ENCODE peak calls at places on chromosomes 2 and 18, in seven cellular contexts. One of them, this sample, is unnamed.

GRCh38 chr2:52260904-52261303 is 1229.0 kb upstream of the NRXN1 start:
- DNase-seq in GM04504: no peak
- DNase-seq in hippocampal formation: no peak
- DNase-seq in AG09309: no peak
- DNase-seq in activated CD8-positive, alpha-beta memory T cell treated with anti-CD3 and anti-CD28 coated beads for 1 hour: no peak
- DNase-seq in choroid plexus epithelial cell: peak; percentile 88
- DNase-seq in aorta: no peak
- DNase-seq in this sample: no peak

GRCh38 chr18:27136208-27136535 is 48.9 kb downstream of the CHST9 start:
- DNase-seq in GM04504: no peak
- DNase-seq in hippocampal formation: no peak
- DNase-seq in AG09309: no peak
- DNase-seq in activated CD8-positive, alpha-beta memory T cell treated with anti-CD3 and anti-CD28 coated beads for 1 hour: no peak
- DNase-seq in choroid plexus epithelial cell: peak; percentile 10
- DNase-seq in aorta: no peak
- DNase-seq in this sample: no peak

GRCh38 chr18:79781331-79781941 is 16.3 kb upstream of the KCNG2 start:
- DNase-seq in choroid plexus epithelial cell: peak; percentile 65
- DNase-seq in GM04504: no peak
- DNase-seq in AG09309: no peak
- DNase-seq in activated CD8-positive, alpha-beta memory T cell treated with anti-CD3 and anti-CD28 coated beads for 1 hour: no peak
- DNase-seq in aorta: peak; percentile 15
- DNase-seq in hippocampal formation: no peak
- DNase-seq in this sample: no peak

GRCh38 chr2:182559623-182560022 is 132.8 kb upstream of the PDE1A start:
- DNase-seq in choroid plexus epithelial cell: no peak
- DNase-seq in aorta: no peak
- DNase-seq in activated CD8-positive, alpha-beta memory T cell treated with anti-CD3 and anti-CD28 coated beads for 1 hour: no peak
- DNase-seq in AG09309: no peak
- DNase-seq in hippocampal formation: no peak
- DNase-seq in GM04504: no peak
- DNase-seq in this sample: no peak

GRCh38 chr18:8721716-8722115 is 16.4 kb downstream of the MTCL1 start:
- DNase-seq in aorta: no peak
- DNase-seq in AG09309: no peak
- DNase-seq in hippocampal formation: no peak
- DNase-seq in GM04504: no peak
- DNase-seq in choroid plexus epithelial cell: peak; percentile 81
- DNase-seq in activated CD8-positive, alpha-beta memory T cell treated with anti-CD3 and anti-CD28 coated beads for 1 hour: no peak
- DNase-seq in this sample: no peak

GRCh38 chr2:209458018-209458979 is 34.5 kb downstream of the MAP2 start:
- DNase-seq in GM04504: no peak
- DNase-seq in AG09309: no peak
- DNase-seq in choroid plexus epithelial cell: peak; percentile 54
- DNase-seq in activated CD8-positive, alpha-beta memory T cell treated with anti-CD3 and anti-CD28 coated beads for 1 hour: no peak
- DNase-seq in hippocampal formation: peak; percentile 14
- DNase-seq in aorta: no peak
- DNase-seq in this sample: no peak

GRCh38 chr18:47204908-47205522 is 28.9 kb upstream of the IER3IP1 start:
- DNase-seq in aorta: no peak
- DNase-seq in activated CD8-positive, alpha-beta memory T cell treated with anti-CD3 and anti-CD28 coated beads for 1 hour: no peak
- DNase-seq in AG09309: no peak
- DNase-seq in hippocampal formation: no peak
- DNase-seq in GM04504: peak; percentile 22
- DNase-seq in choroid plexus epithelial cell: peak; percentile 60
- DNase-seq in this sample: no peak

GRCh38 chr2:118807668-118808428 is 39.6 kb downstream of the EN1 start:
- DNase-seq in choroid plexus epithelial cell: no peak
- DNase-seq in hippocampal formation: no peak
- DNase-seq in AG09309: no peak
- DNase-seq in aorta: no peak
- DNase-seq in GM04504: no peak
- DNase-seq in activated CD8-positive, alpha-beta memory T cell treated with anti-CD3 and anti-CD28 coated beads for 1 hour: no peak
- DNase-seq in this sample: no peak

GRCh38 chr2:39494784-39495251 is 57.7 kb upstream of the MAP4K3 start:
- DNase-seq in choroid plexus epithelial cell: peak; percentile 98
- DNase-seq in activated CD8-positive, alpha-beta memory T cell treated with anti-CD3 and anti-CD28 coated beads for 1 hour: no peak
- DNase-seq in GM04504: peak; percentile 91
- DNase-seq in AG09309: peak; percentile 95
- DNase-seq in aorta: peak; percentile 58
- DNase-seq in hippocampal formation: no peak
- DNase-seq in this sample: no peak

GRCh38 chr2:72973566-72974435 is 56.5 kb downstream of the EMX1 start:
- DNase-seq in choroid plexus epithelial cell: peak; percentile 73
- DNase-seq in aorta: peak; percentile 13
- DNase-seq in AG09309: no peak
- DNase-seq in GM04504: peak; percentile 10
- DNase-seq in hippocampal formation: no peak
- DNase-seq in activated CD8-positive, alpha-beta memory T cell treated with anti-CD3 and anti-CD28 coated beads for 1 hour: no peak
- DNase-seq in this sample: peak; percentile 19

GRCh38 chr2:171652411-171652775 is 34.9 kb upstream of the DYNC1I2 start:
- DNase-seq in aorta: no peak
- DNase-seq in AG09309: no peak
- DNase-seq in hippocampal formation: no peak
- DNase-seq in activated CD8-positive, alpha-beta memory T cell treated with anti-CD3 and anti-CD28 coated beads for 1 hour: no peak
- DNase-seq in choroid plexus epithelial cell: peak; percentile 40
- DNase-seq in GM04504: peak; percentile 24
- DNase-seq in this sample: no peak

GRCh38 chr2:110852541-110853263 is 120.3 kb downstream of the ACOXL start:
- DNase-seq in activated CD8-positive, alpha-beta memory T cell treated with anti-CD3 and anti-CD28 coated beads for 1 hour: peak; percentile 23
- DNase-seq in hippocampal formation: no peak
- DNase-seq in aorta: no peak
- DNase-seq in GM04504: no peak
- DNase-seq in AG09309: no peak
- DNase-seq in choroid plexus epithelial cell: no peak
- DNase-seq in this sample: no peak

GRCh38 chr2:2657121-2657962 is 326.3 kb upstream of the MYT1L start:
- DNase-seq in hippocampal formation: no peak
- DNase-seq in AG09309: no peak
- DNase-seq in aorta: no peak
- DNase-seq in GM04504: no peak
- DNase-seq in choroid plexus epithelial cell: no peak
- DNase-seq in activated CD8-positive, alpha-beta memory T cell treated with anti-CD3 and anti-CD28 coated beads for 1 hour: no peak
- DNase-seq in this sample: no peak